ENCODE peak calls at places on chromosome 5, in seven cellular contexts. One of them, this sample, is unnamed.
A peak's percentile ranks its signal among the peaks of the same experiment; 100 is the strongest.

GRCh38 chr5:9977070-9977469 is 272.6 kb downstream of the ATPSCKMT start:
- DNase-seq in kidney: no peak
- DNase-seq in tibial artery: no peak
- DNase-seq in AG09309: no peak
- DNase-seq in NCI-H510A: no peak
- DNase-seq in uterus: no peak
- DNase-seq in CD8-positive, alpha-beta memory T cell: no peak
- DNase-seq in this sample: no peak

GRCh38 chr5:128477946-128478345 is 60.1 kb downstream of the FBN2 start:
- DNase-seq in kidney: no peak
- DNase-seq in tibial artery: no peak
- DNase-seq in AG09309: no peak
- DNase-seq in NCI-H510A: no peak
- DNase-seq in uterus: no peak
- DNase-seq in CD8-positive, alpha-beta memory T cell: no peak
- DNase-seq in this sample: no peak

GRCh38 chr5:31106742-31107546 is 86.5 kb upstream of the CDH6 start:
- DNase-seq in kidney: no peak
- DNase-seq in tibial artery: no peak
- DNase-seq in AG09309: no peak
- DNase-seq in NCI-H510A: no peak
- DNase-seq in uterus: no peak
- DNase-seq in CD8-positive, alpha-beta memory T cell: no peak
- DNase-seq in this sample: no peak

GRCh38 chr5:101306391-101307137 is 403.5 kb upstream of the ST8SIA4 start:
- DNase-seq in kidney: no peak
- DNase-seq in tibial artery: no peak
- DNase-seq in AG09309: no peak
- DNase-seq in NCI-H510A: peak; percentile 2
- DNase-seq in uterus: no peak
- DNase-seq in CD8-positive, alpha-beta memory T cell: no peak
- DNase-seq in this sample: no peak

GRCh38 chr5:139676406-139676805 is 28.3 kb downstream of the CXXC5 start:
- DNase-seq in kidney: peak; percentile 72
- DNase-seq in tibial artery: no peak
- DNase-seq in AG09309: no peak
- DNase-seq in NCI-H510A: no peak
- DNase-seq in uterus: no peak
- DNase-seq in CD8-positive, alpha-beta memory T cell: no peak
- DNase-seq in this sample: no peak

GRCh38 chr5:92634883-92635282 is 946.1 kb downstream of the NR2F1-AS1 start:
- DNase-seq in kidney: peak; percentile 15
- DNase-seq in tibial artery: no peak
- DNase-seq in AG09309: no peak
- DNase-seq in NCI-H510A: peak; percentile 16
- DNase-seq in uterus: no peak
- DNase-seq in CD8-positive, alpha-beta memory T cell: no peak
- DNase-seq in this sample: no peak

GRCh38 chr5:131491749-131492148 is 143.3 kb downstream of the RAPGEF6 start:
- DNase-seq in kidney: no peak
- DNase-seq in tibial artery: no peak
- DNase-seq in AG09309: no peak
- DNase-seq in NCI-H510A: no peak
- DNase-seq in uterus: no peak
- DNase-seq in CD8-positive, alpha-beta memory T cell: no peak
- DNase-seq in this sample: no peak

GRCh38 chr5:128002420-128002819 is 81.1 kb upstream of the SLC12A2 start:
- DNase-seq in kidney: no peak
- DNase-seq in tibial artery: no peak
- DNase-seq in AG09309: no peak
- DNase-seq in NCI-H510A: no peak
- DNase-seq in uterus: no peak
- DNase-seq in CD8-positive, alpha-beta memory T cell: no peak
- DNase-seq in this sample: no peak

GRCh38 chr5:159226451-159226850 is 17.1 kb upstream of the RNF145 start:
- DNase-seq in kidney: no peak
- DNase-seq in tibial artery: no peak
- DNase-seq in AG09309: no peak
- DNase-seq in NCI-H510A: no peak
- DNase-seq in uterus: no peak
- DNase-seq in CD8-positive, alpha-beta memory T cell: no peak
- DNase-seq in this sample: no peak

GRCh38 chr5:55982957-55983381 is 11.8 kb downstream of the IL6ST start:
- DNase-seq in kidney: no peak
- DNase-seq in tibial artery: no peak
- DNase-seq in AG09309: no peak
- DNase-seq in NCI-H510A: no peak
- DNase-seq in uterus: no peak
- DNase-seq in CD8-positive, alpha-beta memory T cell: no peak
- DNase-seq in this sample: no peak

GRCh38 chr5:116574682-116575634 is at the start of gene SEMA6A:
- DNase-seq in kidney: peak; percentile 97
- DNase-seq in tibial artery: peak; percentile 83
- DNase-seq in AG09309: peak; percentile 35
- DNase-seq in NCI-H510A: peak; percentile 73
- DNase-seq in uterus: peak; percentile 84
- DNase-seq in CD8-positive, alpha-beta memory T cell: no peak
- DNase-seq in this sample: peak; percentile 92

GRCh38 chr5:83401122-83401620 is 70.4 kb upstream of the VCAN start:
- DNase-seq in kidney: no peak
- DNase-seq in tibial artery: no peak
- DNase-seq in AG09309: no peak
- DNase-seq in NCI-H510A: no peak
- DNase-seq in uterus: no peak
- DNase-seq in CD8-positive, alpha-beta memory T cell: no peak
- DNase-seq in this sample: no peak

GRCh38 chr5:35919191-35919590 is 19.2 kb downstream of the CAPSL start:
- DNase-seq in kidney: no peak
- DNase-seq in tibial artery: no peak
- DNase-seq in AG09309: peak; percentile 92
- DNase-seq in NCI-H510A: no peak
- DNase-seq in uterus: no peak
- DNase-seq in CD8-positive, alpha-beta memory T cell: no peak
- DNase-seq in this sample: no peak

GRCh38 chr5:62460578-62460983 is 48.0 kb downstream of the IPO11 start:
- DNase-seq in kidney: no peak
- DNase-seq in tibial artery: no peak
- DNase-seq in AG09309: no peak
- DNase-seq in NCI-H510A: no peak
- DNase-seq in uterus: no peak
- DNase-seq in CD8-positive, alpha-beta memory T cell: no peak
- DNase-seq in this sample: no peak

GRCh38 chr5:10793785-10794184 is 32.8 kb upstream of the DAP start:
- DNase-seq in kidney: no peak
- DNase-seq in tibial artery: no peak
- DNase-seq in AG09309: no peak
- DNase-seq in NCI-H510A: no peak
- DNase-seq in uterus: no peak
- DNase-seq in CD8-positive, alpha-beta memory T cell: no peak
- DNase-seq in this sample: no peak

GRCh38 chr5:84080908-84081307 is 303.8 kb downstream of the EDIL3 start:
- DNase-seq in kidney: no peak
- DNase-seq in tibial artery: no peak
- DNase-seq in AG09309: no peak
- DNase-seq in NCI-H510A: no peak
- DNase-seq in uterus: no peak
- DNase-seq in CD8-positive, alpha-beta memory T cell: no peak
- DNase-seq in this sample: no peak

GRCh38 chr5:68962632-68963484 is 131.0 kb upstream of the SLC30A5 start:
- DNase-seq in kidney: peak; percentile 66
- DNase-seq in tibial artery: peak; percentile 71
- DNase-seq in AG09309: peak; percentile 24
- DNase-seq in NCI-H510A: peak; percentile 4
- DNase-seq in uterus: peak; percentile 79
- DNase-seq in CD8-positive, alpha-beta memory T cell: no peak
- DNase-seq in this sample: peak; percentile 67

GRCh38 chr5:135993894-135994514 is 34.8 kb upstream of the TGFBI start:
- DNase-seq in kidney: no peak
- DNase-seq in tibial artery: no peak
- DNase-seq in AG09309: no peak
- DNase-seq in NCI-H510A: no peak
- DNase-seq in uterus: no peak
- DNase-seq in CD8-positive, alpha-beta memory T cell: no peak
- DNase-seq in this sample: no peak

GRCh38 chr5:16834029-16834428 is 102.1 kb downstream of the MYO10 start:
- DNase-seq in kidney: no peak
- DNase-seq in tibial artery: no peak
- DNase-seq in AG09309: no peak
- DNase-seq in NCI-H510A: no peak
- DNase-seq in uterus: no peak
- DNase-seq in CD8-positive, alpha-beta memory T cell: no peak
- DNase-seq in this sample: no peak

GRCh38 chr5:2140501-2140900 is 257.8 kb upstream of the IRX4 start:
- DNase-seq in kidney: no peak
- DNase-seq in tibial artery: no peak
- DNase-seq in AG09309: no peak
- DNase-seq in NCI-H510A: no peak
- DNase-seq in uterus: no peak
- DNase-seq in CD8-positive, alpha-beta memory T cell: no peak
- DNase-seq in this sample: no peak

GRCh38 chr5:108998216-108998615 is 250.5 kb downstream of the FER start:
- DNase-seq in kidney: no peak
- DNase-seq in tibial artery: no peak
- DNase-seq in AG09309: no peak
- DNase-seq in NCI-H510A: no peak
- DNase-seq in uterus: no peak
- DNase-seq in CD8-positive, alpha-beta memory T cell: no peak
- DNase-seq in this sample: no peak

GRCh38 chr5:67732471-67732870 is 483.1 kb upstream of the PIK3R1 start:
- DNase-seq in kidney: no peak
- DNase-seq in tibial artery: no peak
- DNase-seq in AG09309: no peak
- DNase-seq in NCI-H510A: no peak
- DNase-seq in uterus: no peak
- DNase-seq in CD8-positive, alpha-beta memory T cell: no peak
- DNase-seq in this sample: no peak

GRCh38 chr5:143554194-143554717 is 150.8 kb upstream of the NR3C1 start:
- DNase-seq in kidney: no peak
- DNase-seq in tibial artery: no peak
- DNase-seq in AG09309: peak; percentile 96
- DNase-seq in NCI-H510A: no peak
- DNase-seq in uterus: no peak
- DNase-seq in CD8-positive, alpha-beta memory T cell: no peak
- DNase-seq in this sample: no peak

GRCh38 chr5:39517800-39518199 is 93.0 kb upstream of the DAB2 start:
- DNase-seq in kidney: no peak
- DNase-seq in tibial artery: no peak
- DNase-seq in AG09309: peak; percentile 84
- DNase-seq in NCI-H510A: no peak
- DNase-seq in uterus: no peak
- DNase-seq in CD8-positive, alpha-beta memory T cell: no peak
- DNase-seq in this sample: no peak

GRCh38 chr5:10329808-10330481 is 22.2 kb upstream of the CMBL start:
- DNase-seq in kidney: no peak
- DNase-seq in tibial artery: peak; percentile 50
- DNase-seq in AG09309: peak; percentile 88
- DNase-seq in NCI-H510A: no peak
- DNase-seq in uterus: peak; percentile 55
- DNase-seq in CD8-positive, alpha-beta memory T cell: no peak
- DNase-seq in this sample: peak; percentile 74

This sample was measured in body of pancreas.